ENCODE peak calls at places on chromosomes 12 and 14, in five cellular contexts. One of them, this sample, is unnamed.

GRCh38 chr12:88579572-88579940 is 715 bp downstream of the KITLG start:
- DNase-seq in endothelial cell of umbilical vein: no peak
- DNase-seq in fibroblast of lung: no peak
- DNase-seq in IMR-90: no peak
- DNase-seq in neuronal stem cell: no peak
- DNase-seq in this sample: no peak

GRCh38 chr14:34699873-34700621 is 14.3 kb downstream of the CFL2 start:
- DNase-seq in endothelial cell of umbilical vein: peak; percentile 93
- DNase-seq in fibroblast of lung: peak; percentile 91
- DNase-seq in IMR-90: peak; percentile 93
- DNase-seq in neuronal stem cell: no peak
- DNase-seq in this sample: peak; percentile 92

GRCh38 chr12:105445261-105446015 is 114.9 kb downstream of the C12orf75 start:
- DNase-seq in endothelial cell of umbilical vein: peak; percentile 98
- DNase-seq in fibroblast of lung: no peak
- DNase-seq in IMR-90: peak; percentile 31
- DNase-seq in neuronal stem cell: no peak
- DNase-seq in this sample: peak; percentile 91

GRCh38 chr12:125185311-125185739 is 120.1 kb downstream of the AACS start:
- DNase-seq in endothelial cell of umbilical vein: no peak
- DNase-seq in fibroblast of lung: no peak
- DNase-seq in IMR-90: no peak
- DNase-seq in neuronal stem cell: peak; percentile 79
- DNase-seq in this sample: no peak

GRCh38 chr14:54882521-54882920 is 20.1 kb downstream of the GCH1 start:
- DNase-seq in endothelial cell of umbilical vein: no peak
- DNase-seq in fibroblast of lung: no peak
- DNase-seq in IMR-90: no peak
- DNase-seq in neuronal stem cell: no peak
- DNase-seq in this sample: no peak

GRCh38 chr12:30997685-30998440 is 71.3 kb downstream of the TSPAN11 start:
- DNase-seq in endothelial cell of umbilical vein: no peak
- DNase-seq in fibroblast of lung: no peak
- DNase-seq in IMR-90: no peak
- DNase-seq in neuronal stem cell: no peak
- DNase-seq in this sample: no peak

GRCh38 chr14:93939304-93940229 is 12.4 kb downstream of the FAM181A start:
- DNase-seq in endothelial cell of umbilical vein: peak; percentile 53
- DNase-seq in fibroblast of lung: peak; percentile 53
- DNase-seq in IMR-90: peak; percentile 67
- DNase-seq in neuronal stem cell: peak; percentile 74
- DNase-seq in this sample: peak; percentile 20

GRCh38 chr12:3091650-3092207 is 14.6 kb downstream of the TSPAN9 start:
- DNase-seq in endothelial cell of umbilical vein: no peak
- DNase-seq in fibroblast of lung: no peak
- DNase-seq in IMR-90: no peak
- DNase-seq in neuronal stem cell: no peak
- DNase-seq in this sample: no peak

GRCh38 chr14:68257969-68258368 is 438.4 kb downstream of the RAD51B start:
- DNase-seq in endothelial cell of umbilical vein: no peak
- DNase-seq in fibroblast of lung: no peak
- DNase-seq in IMR-90: no peak
- DNase-seq in neuronal stem cell: no peak
- DNase-seq in this sample: no peak

GRCh38 chr14:76742961-76743360 is 18.3 kb upstream of the VASH1 start:
- DNase-seq in endothelial cell of umbilical vein: no peak
- DNase-seq in fibroblast of lung: no peak
- DNase-seq in IMR-90: no peak
- DNase-seq in neuronal stem cell: no peak
- DNase-seq in this sample: no peak

GRCh38 chr12:2666411-2666810 is 128.4 kb upstream of the FKBP4 start:
- DNase-seq in endothelial cell of umbilical vein: no peak
- DNase-seq in fibroblast of lung: no peak
- DNase-seq in IMR-90: peak; percentile 54
- DNase-seq in neuronal stem cell: no peak
- DNase-seq in this sample: no peak

GRCh38 chr14:50091240-50091914 is 25.0 kb downstream of the VCPKMT start:
- DNase-seq in endothelial cell of umbilical vein: no peak
- DNase-seq in fibroblast of lung: no peak
- DNase-seq in IMR-90: no peak
- DNase-seq in neuronal stem cell: no peak
- DNase-seq in this sample: no peak

GRCh38 chr14:21096889-21097615 is 1.4 kb downstream of the ZNF219 start:
- DNase-seq in endothelial cell of umbilical vein: no peak
- DNase-seq in fibroblast of lung: no peak
- DNase-seq in IMR-90: no peak
- DNase-seq in neuronal stem cell: no peak
- DNase-seq in this sample: no peak

GRCh38 chr12:57151741-57152407 is 4.5 kb upstream of the LRP1-AS start:
- DNase-seq in endothelial cell of umbilical vein: peak; percentile 21
- DNase-seq in fibroblast of lung: peak; percentile 74
- DNase-seq in IMR-90: peak; percentile 74
- DNase-seq in neuronal stem cell: no peak
- DNase-seq in this sample: peak; percentile 69

GRCh38 chr14:20848316-20848954 is 42.8 kb upstream of the RNASE3 start:
- DNase-seq in endothelial cell of umbilical vein: no peak
- DNase-seq in fibroblast of lung: no peak
- DNase-seq in IMR-90: peak; percentile 19
- DNase-seq in neuronal stem cell: no peak
- DNase-seq in this sample: peak; percentile 10

GRCh38 chr14:104580961-104581360 is 1.4 kb downstream of the C14orf180 start:
- DNase-seq in endothelial cell of umbilical vein: no peak
- DNase-seq in fibroblast of lung: peak; percentile 9
- DNase-seq in IMR-90: peak; percentile 4
- DNase-seq in neuronal stem cell: no peak
- DNase-seq in this sample: peak; percentile 6

GRCh38 chr12:54360717-54361456 is 3.4 kb downstream of the GPR84 start:
- DNase-seq in endothelial cell of umbilical vein: peak; percentile 81
- DNase-seq in fibroblast of lung: peak; percentile 82
- DNase-seq in IMR-90: peak; percentile 82
- DNase-seq in neuronal stem cell: peak; percentile 87
- DNase-seq in this sample: peak; percentile 60

GRCh38 chr14:72714094-72714493 is 179.8 kb downstream of the DPF3 start:
- DNase-seq in endothelial cell of umbilical vein: no peak
- DNase-seq in fibroblast of lung: no peak
- DNase-seq in IMR-90: no peak
- DNase-seq in neuronal stem cell: no peak
- DNase-seq in this sample: no peak

GRCh38 chr12:52951640-52952039 is 2.7 kb downstream of the KRT18 start:
- DNase-seq in endothelial cell of umbilical vein: no peak
- DNase-seq in fibroblast of lung: no peak
- DNase-seq in IMR-90: no peak
- DNase-seq in neuronal stem cell: no peak
- DNase-seq in this sample: no peak

GRCh38 chr12:116346222-116346621 is 68.7 kb upstream of the MED13L start:
- DNase-seq in endothelial cell of umbilical vein: peak; percentile 45
- DNase-seq in fibroblast of lung: peak; percentile 8
- DNase-seq in IMR-90: no peak
- DNase-seq in neuronal stem cell: peak; percentile 39
- DNase-seq in this sample: peak; percentile 46

GRCh38 chr14:76918176-76918750 is 92.1 kb downstream of the LRRC74A start:
- DNase-seq in endothelial cell of umbilical vein: peak; percentile 63
- DNase-seq in fibroblast of lung: peak; percentile 94
- DNase-seq in IMR-90: peak; percentile 90
- DNase-seq in neuronal stem cell: no peak
- DNase-seq in this sample: peak; percentile 95

GRCh38 chr12:76544601-76545261 is 14.8 kb downstream of the OSBPL8 start:
- DNase-seq in endothelial cell of umbilical vein: no peak
- DNase-seq in fibroblast of lung: no peak
- DNase-seq in IMR-90: no peak
- DNase-seq in neuronal stem cell: no peak
- DNase-seq in this sample: no peak

GRCh38 chr12:90065301-90065801 is 356.7 kb upstream of the ATP2B1 start:
- DNase-seq in endothelial cell of umbilical vein: peak; percentile 83
- DNase-seq in fibroblast of lung: no peak
- DNase-seq in IMR-90: no peak
- DNase-seq in neuronal stem cell: no peak
- DNase-seq in this sample: no peak

GRCh38 chr12:131065279-131065678 is 111.6 kb downstream of the ADGRD1 start:
- DNase-seq in endothelial cell of umbilical vein: no peak
- DNase-seq in fibroblast of lung: no peak
- DNase-seq in IMR-90: no peak
- DNase-seq in neuronal stem cell: no peak
- DNase-seq in this sample: no peak

GRCh38 chr12:99453831-99454538 is 193.6 kb upstream of the GARIN6 start:
- DNase-seq in endothelial cell of umbilical vein: no peak
- DNase-seq in fibroblast of lung: no peak
- DNase-seq in IMR-90: no peak
- DNase-seq in neuronal stem cell: no peak
- DNase-seq in this sample: peak; percentile 26

GRCh38 chr14:51145246-51145645 is 50.3 kb upstream of the TRIM9 start:
- DNase-seq in endothelial cell of umbilical vein: no peak
- DNase-seq in fibroblast of lung: peak; percentile 23
- DNase-seq in IMR-90: no peak
- DNase-seq in neuronal stem cell: no peak
- DNase-seq in this sample: no peak

GRCh38 chr14:57418999-57419398 is 28.6 kb downstream of the NAA30 start:
- DNase-seq in endothelial cell of umbilical vein: no peak
- DNase-seq in fibroblast of lung: no peak
- DNase-seq in IMR-90: no peak
- DNase-seq in neuronal stem cell: no peak
- DNase-seq in this sample: no peak

GRCh38 chr14:81533212-81533535 is 479 bp downstream of the SEL1L start:
- DNase-seq in endothelial cell of umbilical vein: no peak
- DNase-seq in fibroblast of lung: no peak
- DNase-seq in IMR-90: no peak
- DNase-seq in neuronal stem cell: no peak
- DNase-seq in this sample: no peak

GRCh38 chr12:4045433-4045760 is 172.2 kb upstream of the PARP11 start:
- DNase-seq in endothelial cell of umbilical vein: no peak
- DNase-seq in fibroblast of lung: no peak
- DNase-seq in IMR-90: no peak
- DNase-seq in neuronal stem cell: no peak
- DNase-seq in this sample: no peak

GRCh38 chr12:70449758-70450341 is 83.8 kb downstream of the KCNMB4 start:
- DNase-seq in endothelial cell of umbilical vein: no peak
- DNase-seq in fibroblast of lung: no peak
- DNase-seq in IMR-90: no peak
- DNase-seq in neuronal stem cell: no peak
- DNase-seq in this sample: no peak

GRCh38 chr12:120470150-120470817 is 736 bp upstream of the SRSF9 start:
- DNase-seq in endothelial cell of umbilical vein: no peak
- DNase-seq in fibroblast of lung: peak; percentile 33
- DNase-seq in IMR-90: peak; percentile 19
- DNase-seq in neuronal stem cell: peak; percentile 29
- DNase-seq in this sample: no peak

GRCh38 chr14:61355892-61356325 is 34.5 kb downstream of the PRKCH start:
- DNase-seq in endothelial cell of umbilical vein: peak; percentile 100
- DNase-seq in fibroblast of lung: peak; percentile 43
- DNase-seq in IMR-90: peak; percentile 11
- DNase-seq in neuronal stem cell: no peak
- DNase-seq in this sample: peak; percentile 22
- H3K4me2 ChIP-seq in endothelial cell of umbilical vein: peak overlapping the region; percentile 73
- H3K4me2 ChIP-seq in fibroblast of lung: no peak overlapping the region
- H3K4me2 ChIP-seq in IMR-90: no peak overlapping the region
- H3K4me2 ChIP-seq in neuronal stem cell: no peak overlapping the region
- H3K4me2 ChIP-seq in this sample: peak overlapping the region; percentile 76

GRCh38 chr14:101813833-101814232 is 52.3 kb downstream of the PPP2R5C start:
- DNase-seq in endothelial cell of umbilical vein: no peak
- DNase-seq in fibroblast of lung: no peak
- DNase-seq in IMR-90: no peak
- DNase-seq in neuronal stem cell: no peak
- DNase-seq in this sample: no peak

GRCh38 chr14:101813171-101813759 is 51.8 kb downstream of the PPP2R5C start:
- DNase-seq in endothelial cell of umbilical vein: peak; percentile 6
- DNase-seq in fibroblast of lung: no peak
- DNase-seq in IMR-90: no peak
- DNase-seq in neuronal stem cell: no peak
- DNase-seq in this sample: no peak

GRCh38 chr14:101817511-101818001 is 56.0 kb downstream of the PPP2R5C start:
- DNase-seq in endothelial cell of umbilical vein: no peak
- DNase-seq in fibroblast of lung: no peak
- DNase-seq in IMR-90: no peak
- DNase-seq in neuronal stem cell: no peak
- DNase-seq in this sample: no peak

GRCh38 chr14:101814869-101815268 is 53.4 kb downstream of the PPP2R5C start:
- DNase-seq in endothelial cell of umbilical vein: no peak
- DNase-seq in fibroblast of lung: no peak
- DNase-seq in IMR-90: no peak
- DNase-seq in neuronal stem cell: no peak
- DNase-seq in this sample: no peak

GRCh38 chr14:101815994-101816393 is 54.5 kb downstream of the PPP2R5C start:
- DNase-seq in endothelial cell of umbilical vein: no peak
- DNase-seq in fibroblast of lung: no peak
- DNase-seq in IMR-90: no peak
- DNase-seq in neuronal stem cell: no peak
- DNase-seq in this sample: no peak
- H3K4me2 ChIP-seq in endothelial cell of umbilical vein: no peak overlapping the region
- H3K4me2 ChIP-seq in fibroblast of lung: no peak overlapping the region
- H3K4me2 ChIP-seq in IMR-90: no peak overlapping the region
- H3K4me2 ChIP-seq in neuronal stem cell: no peak overlapping the region
- H3K4me2 ChIP-seq in this sample: no peak overlapping the region

DNA sequence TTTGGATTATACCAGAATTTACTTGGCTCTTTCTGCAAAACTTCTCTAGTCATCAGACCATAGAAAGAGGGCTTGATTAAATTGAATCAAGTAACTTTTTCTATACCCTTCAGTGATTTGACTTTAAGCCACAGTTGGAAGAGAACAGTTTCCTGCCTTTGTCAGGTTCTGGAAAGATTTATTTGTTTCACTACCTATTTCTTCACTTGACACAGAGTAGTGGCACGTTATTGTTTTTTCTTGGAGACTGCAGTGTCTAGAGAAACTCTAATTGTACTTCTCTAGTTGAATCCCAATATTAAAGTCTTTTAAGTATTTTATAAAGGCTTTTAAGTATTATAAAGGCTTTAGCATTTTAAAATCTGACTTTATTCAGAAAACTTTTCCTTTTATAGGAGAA is 138.1 kb downstream of the TMEM117 start:
- DNase-seq in endothelial cell of umbilical vein: peak; percentile 13
- DNase-seq in fibroblast of lung: no peak
- DNase-seq in IMR-90: no peak
- DNase-seq in neuronal stem cell: no peak
- DNase-seq in this sample: no peak
- H3K4me2 ChIP-seq in endothelial cell of umbilical vein: no peak overlapping the region
- H3K4me2 ChIP-seq in fibroblast of lung: no peak overlapping the region
- H3K4me2 ChIP-seq in IMR-90: no peak overlapping the region
- H3K4me2 ChIP-seq in neuronal stem cell: no peak overlapping the region
- H3K4me2 ChIP-seq in this sample: no peak overlapping the region

GRCh38 chr12:107444771-107445170 is 240.8 kb upstream of the PWP1 start:
- DNase-seq in endothelial cell of umbilical vein: no peak
- DNase-seq in fibroblast of lung: no peak
- DNase-seq in IMR-90: no peak
- DNase-seq in neuronal stem cell: no peak
- DNase-seq in this sample: no peak

GRCh38 chr12:107448198-107448597 is 237.4 kb upstream of the PWP1 start:
- DNase-seq in endothelial cell of umbilical vein: no peak
- DNase-seq in fibroblast of lung: no peak
- DNase-seq in IMR-90: peak; percentile 5
- DNase-seq in neuronal stem cell: peak; percentile 15
- DNase-seq in this sample: no peak

GRCh38 chr12:107446476-107446875 is 239.1 kb upstream of the PWP1 start:
- DNase-seq in endothelial cell of umbilical vein: no peak
- DNase-seq in fibroblast of lung: no peak
- DNase-seq in IMR-90: no peak
- DNase-seq in neuronal stem cell: no peak
- DNase-seq in this sample: no peak

GRCh38 chr12:107449891-107450290 is 235.7 kb upstream of the PWP1 start:
- DNase-seq in endothelial cell of umbilical vein: no peak
- DNase-seq in fibroblast of lung: no peak
- DNase-seq in IMR-90: peak; percentile 54
- DNase-seq in neuronal stem cell: no peak
- DNase-seq in this sample: peak; percentile 48

GRCh38 chr12:107447336-107447735 is 238.3 kb upstream of the PWP1 start:
- DNase-seq in endothelial cell of umbilical vein: no peak
- DNase-seq in fibroblast of lung: no peak
- DNase-seq in IMR-90: no peak
- DNase-seq in neuronal stem cell: no peak
- DNase-seq in this sample: no peak
- H3K4me2 ChIP-seq in endothelial cell of umbilical vein: no peak overlapping the region
- H3K4me2 ChIP-seq in fibroblast of lung: no peak overlapping the region
- H3K4me2 ChIP-seq in IMR-90: no peak overlapping the region
- H3K4me2 ChIP-seq in neuronal stem cell: no peak overlapping the region
- H3K4me2 ChIP-seq in this sample: no peak overlapping the region

This sample was measured in astrocyte.